ENCODE peak calls at places on chromosome 12, in four cellular contexts. N is A549; X is stomach; Z is CD8-positive, alpha-beta T cell. C is an unnamed sample. For H3K4me1, the result is how much of the 10 kb centered on the place peaks cover.

GRCh38 chr12:3603576-3603975 is 112.6 kb downstream of the PRMT8 start:
- DNase-seq in N (no peak), X (no peak), Z (no peak), C (no peak)

GRCh38 chr12:113808095-113808951 is 157.8 kb downstream of the RBM19 start:
- DNase-seq in N (no peak), X (no peak), Z (no peak), C (no peak)

GRCh38 chr12:2693204-2693860 is 101.4 kb upstream of the FKBP4 start:
- DNase-seq in N (no peak), X (no peak), Z (no peak), C (no peak)

GRCh38 chr12:104998423-104999346 is 12.6 kb downstream of the NOPCHAP1 start:
- DNase-seq in N (no peak), X (peak), Z (no peak), C (peak)

GRCh38 chr12:9134981-9135628 is 19.4 kb upstream of the A2M start:
- DNase-seq in N (peak), X (no peak), Z (no peak), C (peak)

GRCh38 chr12:77213316-77213715 is 147.9 kb upstream of the E2F7 start:
- DNase-seq in N (no peak), X (peak), Z (no peak), C (no peak)

GRCh38 chr12:65885312-65885711 is 61.0 kb downstream of the HMGA2 start:
- DNase-seq in N (no peak), X (no peak), Z (no peak), C (no peak)

GRCh38 chr12:2023365-2023764 is 19.1 kb upstream of the DCP1B start:
- DNase-seq in N (no peak), X (no peak), Z (no peak), C (no peak)

GRCh38 chr12:62671321-62671720 is 204.7 kb downstream of the MON2 start:
- DNase-seq in N (no peak), X (no peak), Z (no peak), C (no peak)
- TF ChIP-seq CTCF in N (no peak), X (no peak), Z (no peak), C (no peak)

GRCh38 chr12:89064780-89065179 is 287.5 kb downstream of the DUSP6 start:
- DNase-seq in N (no peak), X (no peak), Z (no peak), C (no peak)
- H3K4me1 ChIP-seq in N (under half), X (under half), Z (under half), C (under half)

DNA sequence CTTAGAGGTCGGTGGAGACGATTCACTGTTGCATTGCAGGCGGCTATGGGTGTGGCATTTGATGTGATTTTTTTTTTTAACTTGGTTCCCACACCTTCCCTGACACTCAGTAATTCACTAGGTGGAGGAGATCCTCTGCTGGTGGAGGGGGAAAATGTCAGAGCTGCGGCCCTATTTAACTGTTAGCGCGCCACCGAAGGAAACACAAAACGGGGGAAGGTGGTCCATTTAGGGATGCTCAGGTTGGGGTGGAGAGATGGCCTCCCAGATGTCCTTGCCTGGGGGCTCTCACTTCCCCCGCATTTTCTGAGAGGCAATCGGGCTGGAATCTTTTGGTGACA is 4.3 kb upstream of the HOXC12 start:
- DNase-seq in N (no peak), X (no peak), Z (no peak), C (no peak)
- TF ChIP-seq CTCF in N (no peak), X (no peak), Z (no peak), C (peak)

DNA sequence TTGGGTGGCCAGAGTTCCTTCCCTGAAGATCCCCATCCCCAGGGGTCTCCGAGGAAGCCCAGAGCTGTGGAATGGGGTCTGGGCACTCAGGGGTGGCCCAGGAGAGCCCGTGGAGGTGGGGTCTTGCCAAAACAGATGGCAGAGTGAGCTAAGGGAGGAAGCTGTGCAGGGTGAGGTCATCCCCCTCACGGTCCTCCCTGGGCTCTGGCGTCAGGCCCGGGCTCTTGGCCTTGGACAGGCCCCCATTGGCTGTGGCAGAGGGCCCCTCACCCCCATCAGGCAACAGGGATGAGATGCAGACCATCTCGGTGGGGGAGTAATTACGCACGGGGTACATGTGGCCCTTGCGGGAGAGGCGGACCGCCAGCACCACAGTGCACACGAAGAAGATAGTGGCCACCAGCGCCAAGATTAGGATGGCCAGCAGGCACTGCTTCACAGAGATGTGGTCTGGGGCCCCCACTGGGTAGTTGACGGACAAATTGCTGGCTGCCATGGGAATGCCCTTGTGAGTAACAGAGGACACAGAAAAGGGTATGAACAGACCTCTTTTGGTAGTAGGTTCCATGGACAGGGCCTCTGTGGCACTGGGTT is 10.7 kb downstream of the SELPLG start:
- DNase-seq in N (no peak), X (no peak), Z (no peak), C (no peak)
- H3K4me1 ChIP-seq in N (under half), X (under half), Z (half or more), C (under half)

GRCh38 chr12:96120359-96121100 is 73.6 kb upstream of the ELK3 start:
- DNase-seq in N (no peak), X (no peak), Z (no peak), C (peak)
- TF ChIP-seq CTCF in N (no peak), X (no peak), Z (no peak), C (peak)

DNA sequence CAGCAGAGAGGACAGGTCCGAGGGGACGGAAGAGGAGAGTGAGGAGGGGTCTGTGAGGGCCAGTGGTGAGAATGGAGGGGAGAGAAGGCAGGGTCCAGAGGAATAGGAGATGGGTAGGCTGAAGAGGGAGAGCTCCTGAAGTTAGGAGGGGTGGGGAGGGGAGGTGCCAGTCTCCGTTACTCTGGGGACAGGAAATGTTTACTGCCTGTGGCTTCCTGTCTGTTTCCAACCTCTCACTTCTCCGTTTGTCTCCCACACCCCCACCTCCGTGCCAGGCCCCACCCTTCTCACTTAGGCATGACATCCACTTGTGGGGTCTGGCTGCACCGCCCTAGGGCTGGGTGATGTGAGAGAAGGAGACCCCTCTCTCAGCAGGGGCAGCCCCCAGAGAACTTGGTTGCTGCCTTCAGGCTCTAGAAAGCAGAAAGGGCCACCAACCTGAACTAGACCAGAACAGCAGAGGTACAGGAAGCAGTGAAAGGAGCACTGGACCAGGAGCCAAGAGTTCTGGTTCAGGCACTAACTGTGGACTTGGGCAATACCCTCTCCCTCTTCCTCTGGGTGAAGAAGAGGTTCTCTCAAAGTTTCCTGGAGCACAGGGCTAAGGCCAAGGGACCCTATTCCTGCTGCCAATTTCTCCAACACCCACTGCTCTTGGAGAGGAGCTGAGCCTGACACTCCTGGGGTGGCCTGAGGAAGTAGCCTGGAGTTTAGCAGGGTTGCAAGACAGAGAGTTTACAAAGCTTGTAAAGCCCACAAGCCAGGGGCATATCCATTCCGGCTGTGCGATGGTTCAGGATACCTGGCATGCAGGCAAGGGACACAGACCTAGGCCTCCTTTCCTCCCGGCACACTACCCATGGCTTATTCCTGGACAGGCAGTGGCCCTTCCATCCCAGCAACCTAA is 5.5 kb downstream of the ITGA5 start:
- DNase-seq in N (no peak), X (peak), Z (peak), C (no peak)
- H3K4me1 ChIP-seq in N (half or more), X (half or more), Z (half or more), C (under half)

GRCh38 chr12:29153231-29153630 is 4.2 kb downstream of the FAR2 start:
- DNase-seq in N (no peak), X (no peak), Z (no peak), C (no peak)
- TF ChIP-seq CTCF in N (no peak), X (no peak), Z (no peak), C (peak)

GRCh38 chr12:12909228-12909994 is 18.0 kb downstream of the GPRC5A start:
- DNase-seq in N (no peak), X (no peak), Z (no peak), C (no peak)

GRCh38 chr12:12908252-12908651 is 16.9 kb downstream of the GPRC5A start:
- DNase-seq in N (no peak), X (no peak), Z (no peak), C (no peak)

GRCh38 chr12:12909995-12910391 is 18.6 kb downstream of the GPRC5A start:
- DNase-seq in N (no peak), X (no peak), Z (no peak), C (no peak)

GRCh38 chr12:12903642-12904609 is 12.6 kb downstream of the GPRC5A start:
- DNase-seq in N (no peak), X (no peak), Z (no peak), C (no peak)

DNA sequence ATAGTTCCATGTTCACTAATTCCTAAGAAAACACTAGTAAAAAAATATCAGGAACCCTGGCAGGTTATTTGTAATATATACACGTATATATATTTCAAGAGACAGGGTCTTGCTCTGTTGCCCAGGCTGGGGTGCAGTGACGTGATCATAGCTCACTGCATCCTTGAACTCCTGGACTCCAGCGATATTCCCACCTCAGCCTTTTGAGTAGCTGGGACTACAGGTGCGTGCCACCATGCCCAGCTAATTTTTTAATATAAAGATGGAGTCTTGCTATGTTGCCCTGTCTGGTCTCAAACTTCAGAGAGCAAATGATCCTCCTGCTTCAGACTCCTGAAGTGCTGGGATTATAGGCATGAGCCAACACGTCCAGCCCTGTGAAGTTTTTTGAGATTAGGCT is 16.2 kb downstream of the GPRC5A start:
- DNase-seq in N (no peak), X (no peak), Z (no peak), C (no peak)
- H3K4me1 ChIP-seq in N (half or more), X (under half), Z (under half), C (under half)